ENCODE peak calls at places on chromosomes 3 and 15, in five cellular contexts. M, B, P, R and J are unnamed samples. For H3K27me3, the result is how much of the 10 kb centered on the place peaks cover.

GRCh38 chr3:44913868-44914468 is 39.6 kb downstream of the TGM4 start:
- DNase-seq in M (peak), B (peak), P (peak), R (peak), J (peak)

GRCh38 chr15:74302821-74303359 is 64.6 kb downstream of the CYP11A1 start:
- DNase-seq in M (peak), B (peak), P (peak), R (no peak), J (no peak)

GRCh38 chr15:65747265-65747664 is 44.8 kb downstream of the DENND4A start:
- DNase-seq in M (no peak), B (no peak), P (no peak), R (no peak), J (no peak)

GRCh38 chr15:68276668-68277067 is 877 bp upstream of the FEM1B start:
- DNase-seq in M (no peak), B (no peak), P (no peak), R (no peak), J (no peak)

GRCh38 chr3:71859128-71859519 is 74.2 kb upstream of the PROK2 start:
- DNase-seq in M (no peak), B (peak), P (peak), R (no peak), J (no peak)

GRCh38 chr15:41501191-41501917 is 7.7 kb downstream of the ITPKA start:
- DNase-seq in M (no peak), B (no peak), P (peak), R (no peak), J (no peak)

GRCh38 chr3:134326760-134327593 is 47.3 kb downstream of the AMOTL2 start:
- DNase-seq in M (peak), B (peak), P (peak), R (peak), J (no peak)

GRCh38 chr3:149305376-149305775 is 28.1 kb downstream of the TM4SF18 start:
- DNase-seq in M (no peak), B (no peak), P (no peak), R (no peak), J (no peak)

GRCh38 chr15:48721061-48721810 is 75.7 kb upstream of the FBN1 start:
- DNase-seq in M (no peak), B (no peak), P (no peak), R (no peak), J (no peak)

GRCh38 chr15:77418341-77419049 is 1.4 kb downstream of the PEAK1 start:
- DNase-seq in M (no peak), B (no peak), P (peak), R (peak), J (no peak)

GRCh38 chr3:38811822-38812221 is 4.2 kb downstream of the SCN10A start:
- DNase-seq in M (peak), B (no peak), P (no peak), R (no peak), J (no peak)

GRCh38 chr3:171262431-171262830 is 197.8 kb downstream of the TNIK start:
- DNase-seq in M (no peak), B (no peak), P (no peak), R (no peak), J (no peak)

GRCh38 chr15:37101634-37102314 is 1.4 kb upstream of the MEIS2 start:
- DNase-seq in M (peak), B (peak), P (peak), R (no peak), J (peak)
- H3K27me3 ChIP-seq in M (half or more), B (under half), P (under half), R (under half), J (under half)

GRCh38 chr3:187360523-187361060 is 7.6 kb upstream of the RTP4 start:
- DNase-seq in M (no peak), B (no peak), P (no peak), R (no peak), J (no peak)
- TF ChIP-seq CTCF in M (no peak), B (no peak), P (no peak), R (no peak), J (no peak)

GRCh38 chr15:63350178-63350621 is 31.4 kb downstream of the CA12 start:
- DNase-seq in M (no peak), B (no peak), P (no peak), R (no peak), J (no peak)
- H3K27ac ChIP-seq in M (no peak), B (no peak), P (no peak), R (no peak), J (no peak)

GRCh38 chr15:98626153-98626552 is 22.2 kb upstream of the IGF1R start:
- DNase-seq in M (no peak), B (no peak), P (no peak), R (no peak), J (no peak)
- H3K27me3 ChIP-seq in M (under half), B (under half), P (under half), R (under half), J (under half)

GRCh38 chr3:15797600-15798303 is at the start of gene ANKRD28:
- DNase-seq in M (no peak), B (peak), P (peak), R (peak), J (no peak)
- TF ChIP-seq CTCF in M (no peak), B (peak), P (no peak), R (peak), J (peak)

DNA sequence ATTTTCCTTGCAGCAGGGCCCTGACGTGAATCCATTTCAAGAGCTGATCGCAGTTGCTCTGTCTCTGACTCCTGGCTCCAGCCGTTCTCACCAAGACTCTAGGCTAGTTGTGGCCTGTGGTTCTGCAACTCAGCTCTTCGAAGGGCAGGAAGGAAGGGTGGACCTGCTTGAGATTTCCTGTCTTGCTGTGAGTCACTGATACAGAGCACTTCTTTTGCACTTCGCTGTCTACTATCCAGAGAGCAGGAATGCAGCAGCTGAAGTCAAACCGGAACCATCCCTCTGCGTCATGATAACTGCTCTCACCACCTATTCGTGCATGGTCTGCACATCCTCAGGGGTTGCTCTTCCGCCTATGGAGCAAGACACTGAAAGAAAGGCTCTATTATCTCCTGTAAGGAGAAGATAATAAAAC is 59.7 kb downstream of the RAP2B start:
- DNase-seq in M (no peak), B (peak), P (peak), R (peak), J (no peak)
- H3K27ac ChIP-seq in M (no peak), B (peak), P (peak), R (peak), J (no peak)